ENCODE peak calls at places on chromosomes 4 and X, in eight cellular contexts. T is H9, P is upper lobe of right lung, Y is colonic mucosa, L is pancreas, Q is IMR-90, A is left lung, U is psoas muscle. N is an unnamed sample.

GRCh38 chrX:130772313-130773140 is 130.5 kb downstream of the ENOX2 start:
- DNase-seq in T (no peak), P (no peak), Y (no peak), L (no peak), Q (peak; percentile 73), A (no peak), U (no peak), N (no peak)

GRCh38 chrX:115058276-115058675 is 40.9 kb upstream of the IL13RA2 start:
- DNase-seq in T (no peak), P (no peak), Y (no peak), L (no peak), Q (peak; percentile 91), A (no peak), U (no peak), N (no peak)

GRCh38 chr4:78417603-78418002 is 134.0 kb upstream of the ANXA3 start:
- DNase-seq in T (no peak), P (no peak), Y (no peak), L (no peak), Q (no peak), A (no peak), U (no peak), N (peak; percentile 50)

GRCh38 chr4:182537031-182537617 is 293.9 kb downstream of the TENM3 start:
- DNase-seq in T (no peak), P (no peak), Y (no peak), L (no peak), Q (no peak), A (no peak), U (no peak), N (no peak)

GRCh38 chrX:49846545-49846944 is 17.4 kb downstream of the PAGE4 start:
- DNase-seq in T (no peak), P (no peak), Y (no peak), L (no peak), Q (no peak), A (no peak), U (no peak), N (no peak)

GRCh38 chrX:119093991-119094741 is 21.4 kb downstream of the CT47C1 start:
- DNase-seq in T (no peak), P (no peak), Y (no peak), L (no peak), Q (peak; percentile 4), A (no peak), U (no peak), N (no peak)

GRCh38 chr4:156888762-156889161 is 82.8 kb downstream of the PDGFC start:
- DNase-seq in T (no peak), P (no peak), Y (no peak), L (no peak), Q (peak; percentile 77), A (no peak), U (no peak), N (no peak)

GRCh38 chr4:114384629-114385028 is 214.0 kb upstream of the UGT8 start:
- DNase-seq in T (no peak), P (no peak), Y (no peak), L (no peak), Q (peak; percentile 77), A (no peak), U (no peak), N (no peak)

GRCh38 chr4:98496446-98496845 is 162.0 kb downstream of the TSPAN5 start:
- DNase-seq in T (no peak), P (no peak), Y (no peak), L (no peak), Q (no peak), A (no peak), U (no peak), N (no peak)

GRCh38 chr4:17027495-17027894 is 129.1 kb upstream of the LDB2 start:
- DNase-seq in T (no peak), P (no peak), Y (no peak), L (no peak), Q (peak; percentile 99), A (no peak), U (no peak), N (no peak)

GRCh38 chr4:4854649-4855292 is 4.7 kb upstream of the MSX1 start:
- DNase-seq in T (no peak), P (peak; percentile 39), Y (no peak), L (no peak), Q (no peak), A (peak; percentile 30), U (no peak), N (peak; percentile 64)

GRCh38 chr4:82643994-82644730 is 82.4 kb upstream of the TMEM150C start:
- DNase-seq in T (no peak), P (no peak), Y (no peak), L (no peak), Q (peak; percentile 58), A (no peak), U (no peak), N (no peak)

GRCh38 chr4:85565761-85566480 is 91.0 kb downstream of the ARHGAP24 start:
- DNase-seq in T (no peak), P (no peak), Y (no peak), L (no peak), Q (no peak), A (no peak), U (no peak), N (no peak)

GRCh38 chrX:39907964-39908616 is 189.7 kb downstream of the BCOR start:
- DNase-seq in T (peak; percentile 46), P (peak; percentile 84), Y (no peak), L (peak; percentile 49), Q (peak; percentile 95), A (peak; percentile 70), U (peak; percentile 73), N (peak; percentile 82)

GRCh38 chrX:8868906-8869305 is 67.7 kb upstream of the FAM9A start:
- DNase-seq in T (no peak), P (no peak), Y (no peak), L (no peak), Q (peak; percentile 46), A (no peak), U (no peak), N (no peak)

GRCh38 chrX:142686206-142686605 is 339.5 kb upstream of the SPANXN4 start:
- DNase-seq in T (no peak), P (no peak), Y (no peak), L (no peak), Q (no peak), A (no peak), U (no peak), N (no peak)

GRCh38 chr4:159010563-159011260 is 92.2 kb upstream of the RAPGEF2 start:
- DNase-seq in T (no peak), P (peak; percentile 76), Y (peak; percentile 55), L (peak; percentile 78), Q (peak; percentile 67), A (peak; percentile 74), U (peak; percentile 64), N (no peak)

GRCh38 chr4:38275331-38275821 is 315.2 kb downstream of the PTTG2 start:
- DNase-seq in T (no peak), P (peak; percentile 75), Y (peak; percentile 49), L (no peak), Q (no peak), A (peak; percentile 74), U (no peak), N (peak; percentile 64)

GRCh38 chr4:16114546-16114945 is 30.7 kb upstream of the PROM1 start:
- DNase-seq in T (no peak), P (no peak), Y (no peak), L (no peak), Q (no peak), A (no peak), U (no peak), N (peak; percentile 12)

GRCh38 chr4:101914761-101915160 is 124.2 kb downstream of the BANK1 start:
- DNase-seq in T (no peak), P (no peak), Y (no peak), L (no peak), Q (no peak), A (no peak), U (no peak), N (no peak)

DNA sequence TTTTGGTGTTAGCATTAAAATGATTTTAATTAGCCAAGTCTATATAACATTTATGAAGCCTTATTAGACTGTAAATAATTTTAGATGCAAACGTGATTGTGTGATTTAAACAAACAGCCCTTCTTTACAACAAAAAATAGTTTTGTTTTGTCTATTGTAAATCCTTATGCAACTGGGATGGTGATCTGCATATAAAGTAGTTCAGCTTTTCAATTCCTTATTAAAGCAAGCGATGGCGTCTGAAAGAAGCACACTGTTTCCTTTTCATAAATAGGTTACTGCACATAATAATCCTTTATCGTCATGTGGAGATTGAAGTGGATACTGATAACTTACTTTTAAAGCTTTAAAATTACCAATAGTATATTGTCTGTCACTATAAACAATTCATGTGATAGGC is 8.8 kb downstream of the SLITRK2 start:
- DNase-seq in T (no peak), P (no peak), Y (no peak), L (no peak), Q (no peak), A (no peak), U (no peak), N (no peak)
- H3K9me3 ChIP-seq in T (peaks cover 23% of the 10 kb centered on the region), P (no peaks in the 10 kb centered on the region), Y (no peaks in the 10 kb centered on the region), L (no peaks in the 10 kb centered on the region), Q (peaks cover 2% of the 10 kb centered on the region), A (no peaks in the 10 kb centered on the region), U (no peaks in the 10 kb centered on the region), N (peaks cover 17% of the 10 kb centered on the region)

DNA sequence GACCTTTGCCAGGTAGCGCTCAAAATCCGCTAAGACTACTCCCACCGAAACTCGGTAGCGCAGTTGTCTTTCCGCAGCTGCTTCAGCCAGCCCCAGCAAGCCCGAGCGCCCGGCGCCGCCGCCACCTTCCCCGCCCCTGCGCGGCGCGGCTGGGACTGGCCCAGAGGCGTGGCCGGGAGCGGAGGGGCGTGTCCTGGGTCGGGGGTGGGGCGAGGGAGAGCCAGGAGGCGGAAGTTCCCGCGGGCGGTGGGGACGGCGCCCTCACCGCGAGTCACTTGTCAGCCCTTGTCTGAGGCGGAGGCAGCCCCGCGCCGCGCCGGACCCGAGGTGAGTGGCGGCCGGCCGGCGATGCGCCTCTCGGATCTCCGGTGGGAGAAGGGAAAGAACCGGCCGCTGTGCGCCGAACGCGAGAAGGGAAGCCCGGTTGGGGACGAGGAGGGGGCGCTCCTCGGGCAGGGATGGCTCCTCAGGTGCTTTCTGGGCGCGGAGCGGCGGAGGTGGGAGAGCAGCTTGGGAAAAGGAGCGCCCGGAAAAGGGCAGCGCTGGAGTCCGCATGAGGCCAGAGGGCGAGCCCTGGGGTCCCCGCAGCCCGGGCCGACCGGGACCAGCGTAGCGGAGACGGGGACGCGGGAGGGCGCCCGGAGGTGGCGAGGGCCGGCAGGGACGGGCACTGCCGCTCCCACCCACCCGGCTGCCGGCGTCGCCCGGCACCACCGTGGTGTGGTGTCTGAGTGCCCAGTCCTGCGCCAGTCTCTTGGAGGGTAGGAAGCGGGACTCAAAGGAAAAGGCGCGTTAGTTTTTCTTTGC is at the start of gene PDLIM5:
- DNase-seq in T (peak; percentile 95), P (peak; percentile 94), Y (peak; percentile 92), L (peak; percentile 90), Q (peak; percentile 84), A (peak; percentile 91), U (peak; percentile 92), N (peak; percentile 98)
- H3K27ac ChIP-seq in T (no peak within 1 kb of the TSS), P (peak within 1 kb of the TSS; percentile 96), Y (peak within 1 kb of the TSS; percentile 97), L (peak within 1 kb of the TSS; percentile 96), Q (peak within 1 kb of the TSS; percentile 93), A (peak within 1 kb of the TSS; percentile 94), U (peak within 1 kb of the TSS; percentile 99), N (no peak within 1 kb of the TSS)

GRCh38 chr4:85951-86350 is 32.8 kb downstream of the ZNF595 start:
- DNase-seq in T (no peak), P (no peak), Y (no peak), L (no peak), Q (no peak), A (no peak), U (no peak), N (no peak)
- H3K9me3 ChIP-seq in T (peaks cover 60% of the 10 kb centered on the region), P (peaks cover 98% of the 10 kb centered on the region), Y (peaks cover 17% of the 10 kb centered on the region), L (peaks cover 15% of the 10 kb centered on the region), Q (peaks cover 55% of the 10 kb centered on the region), A (peaks cover 26% of the 10 kb centered on the region), U (peaks cover 100% of the 10 kb centered on the region), N (peaks cover 99% of the 10 kb centered on the region)

DNA sequence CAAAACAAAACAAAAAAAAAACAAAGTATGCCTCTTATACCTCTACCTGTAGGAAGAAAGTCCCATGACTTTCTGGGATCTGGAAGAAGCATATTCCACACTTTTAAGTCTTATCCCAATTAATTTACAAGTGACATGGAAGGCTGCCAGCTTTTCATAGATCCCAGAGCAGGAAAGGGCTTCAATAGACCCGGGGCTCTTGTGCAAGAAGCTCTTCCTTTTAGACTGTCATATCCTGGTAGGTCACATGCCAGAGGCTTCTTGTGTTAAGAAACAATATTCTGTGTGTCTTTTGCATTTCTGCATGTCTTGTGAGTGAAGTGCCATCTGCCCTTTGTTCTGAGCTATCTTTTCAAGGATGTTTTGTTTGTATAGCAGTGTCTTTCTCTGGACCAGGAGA is 84.4 kb upstream of the PHOX2B start:
- DNase-seq in T (no peak), P (no peak), Y (no peak), L (no peak), Q (no peak), A (no peak), U (no peak), N (no peak)
- H3K27ac ChIP-seq in T (no peak overlapping the region), P (no peak overlapping the region), Y (no peak overlapping the region), L (no peak overlapping the region), Q (no peak overlapping the region), A (no peak overlapping the region), U (no peak overlapping the region), N (no peak overlapping the region)

N was measured in endodermal cell.